ENCODE peak calls at places on chromosome 9, in four cellular contexts. One of them, this sample, is unnamed.
A peak's percentile ranks its signal among the peaks of the same experiment; 100 is the strongest.

GRCh38 chr9:126549246-126550006 is 64.3 kb upstream of the LMX1B start:
- DNase-seq in NCI-H510A treated with DMSO at 0.1 percent for 48 hours: no peak
- DNase-seq in choroid plexus epithelial cell: no peak
- DNase-seq in kidney glomerular epithelial cell: no peak
- DNase-seq in this sample: no peak

GRCh38 chr9:130672933-130673615 is 8.7 kb downstream of the PRDM12 start:
- DNase-seq in NCI-H510A treated with DMSO at 0.1 percent for 48 hours: no peak
- DNase-seq in choroid plexus epithelial cell: no peak
- DNase-seq in kidney glomerular epithelial cell: no peak
- DNase-seq in this sample: no peak

GRCh38 chr9:33159058-33159759 is 7.9 kb downstream of the B4GALT1 start:
- DNase-seq in NCI-H510A treated with DMSO at 0.1 percent for 48 hours: no peak
- DNase-seq in choroid plexus epithelial cell: peak; percentile 78
- DNase-seq in kidney glomerular epithelial cell: no peak
- DNase-seq in this sample: peak; percentile 59

GRCh38 chr9:111598730-111599091 is 736 bp downstream of the PTGR1 start:
- DNase-seq in NCI-H510A treated with DMSO at 0.1 percent for 48 hours: peak; percentile 15
- DNase-seq in choroid plexus epithelial cell: peak; percentile 62
- DNase-seq in kidney glomerular epithelial cell: peak; percentile 12
- DNase-seq in this sample: peak; percentile 31

GRCh38 chr9:125649315-125649714 is 57.7 kb downstream of the MAPKAP1 start:
- DNase-seq in NCI-H510A treated with DMSO at 0.1 percent for 48 hours: no peak
- DNase-seq in choroid plexus epithelial cell: peak; percentile 67
- DNase-seq in kidney glomerular epithelial cell: peak; percentile 37
- DNase-seq in this sample: peak; percentile 97

GRCh38 chr9:113238202-113238858 is 17.0 kb downstream of the SLC31A1 start:
- DNase-seq in NCI-H510A treated with DMSO at 0.1 percent for 48 hours: no peak
- DNase-seq in choroid plexus epithelial cell: no peak
- DNase-seq in kidney glomerular epithelial cell: no peak
- DNase-seq in this sample: no peak

GRCh38 chr9:32010322-32010721 is 374.1 kb upstream of the ACO1 start:
- DNase-seq in NCI-H510A treated with DMSO at 0.1 percent for 48 hours: no peak
- DNase-seq in choroid plexus epithelial cell: no peak
- DNase-seq in kidney glomerular epithelial cell: no peak
- DNase-seq in this sample: no peak

GRCh38 chr9:34049630-34050384 is 1.1 kb upstream of the UBAP2 start:
- DNase-seq in NCI-H510A treated with DMSO at 0.1 percent for 48 hours: peak; percentile 26
- DNase-seq in choroid plexus epithelial cell: no peak
- DNase-seq in kidney glomerular epithelial cell: no peak
- DNase-seq in this sample: peak; percentile 7

GRCh38 chr9:85079374-85079773 is 409.8 kb downstream of the NTRK2 start:
- DNase-seq in NCI-H510A treated with DMSO at 0.1 percent for 48 hours: peak; percentile 19
- DNase-seq in choroid plexus epithelial cell: no peak
- DNase-seq in kidney glomerular epithelial cell: no peak
- DNase-seq in this sample: no peak

GRCh38 chr9:98686961-98687855 is 21.5 kb downstream of the GABBR2 start:
- DNase-seq in NCI-H510A treated with DMSO at 0.1 percent for 48 hours: no peak
- DNase-seq in choroid plexus epithelial cell: no peak
- DNase-seq in kidney glomerular epithelial cell: no peak
- DNase-seq in this sample: peak; percentile 28

GRCh38 chr9:107224252-107224651 is 58.8 kb upstream of the RAD23B start:
- DNase-seq in NCI-H510A treated with DMSO at 0.1 percent for 48 hours: no peak
- DNase-seq in choroid plexus epithelial cell: no peak
- DNase-seq in kidney glomerular epithelial cell: no peak
- DNase-seq in this sample: no peak

GRCh38 chr9:121694001-121694400 is 42.6 kb downstream of the DAB2IP start:
- DNase-seq in NCI-H510A treated with DMSO at 0.1 percent for 48 hours: no peak
- DNase-seq in choroid plexus epithelial cell: no peak
- DNase-seq in kidney glomerular epithelial cell: no peak
- DNase-seq in this sample: no peak

GRCh38 chr9:35660966-35661413 is 2.9 kb downstream of the CCDC107 start:
- DNase-seq in NCI-H510A treated with DMSO at 0.1 percent for 48 hours: no peak
- DNase-seq in choroid plexus epithelial cell: peak; percentile 70
- DNase-seq in kidney glomerular epithelial cell: no peak
- DNase-seq in this sample: peak; percentile 30

GRCh38 chr9:132078369-132079356 is 1.0 kb downstream of the MED27 start:
- DNase-seq in NCI-H510A treated with DMSO at 0.1 percent for 48 hours: peak; percentile 49
- DNase-seq in choroid plexus epithelial cell: peak; percentile 33
- DNase-seq in kidney glomerular epithelial cell: peak; percentile 75
- DNase-seq in this sample: peak; percentile 33

GRCh38 chr9:99516657-99517049 is 294.6 kb downstream of the SEC61B start:
- DNase-seq in NCI-H510A treated with DMSO at 0.1 percent for 48 hours: no peak
- DNase-seq in choroid plexus epithelial cell: no peak
- DNase-seq in kidney glomerular epithelial cell: no peak
- DNase-seq in this sample: no peak

GRCh38 chr9:98635374-98635773 is 73.4 kb downstream of the GABBR2 start:
- DNase-seq in NCI-H510A treated with DMSO at 0.1 percent for 48 hours: no peak
- DNase-seq in choroid plexus epithelial cell: no peak
- DNase-seq in kidney glomerular epithelial cell: peak; percentile 2
- DNase-seq in this sample: no peak

GRCh38 chr9:85521331-85522197 is 220.2 kb downstream of the AGTPBP1 start:
- DNase-seq in NCI-H510A treated with DMSO at 0.1 percent for 48 hours: no peak
- DNase-seq in choroid plexus epithelial cell: no peak
- DNase-seq in kidney glomerular epithelial cell: no peak
- DNase-seq in this sample: no peak

GRCh38 chr9:92392690-92393089 is 11.7 kb downstream of the OGN start:
- DNase-seq in NCI-H510A treated with DMSO at 0.1 percent for 48 hours: no peak
- DNase-seq in choroid plexus epithelial cell: peak; percentile 15
- DNase-seq in kidney glomerular epithelial cell: no peak
- DNase-seq in this sample: no peak

GRCh38 chr9:83992407-83992806 is 11.8 kb downstream of the RMI1 start:
- DNase-seq in NCI-H510A treated with DMSO at 0.1 percent for 48 hours: no peak
- DNase-seq in choroid plexus epithelial cell: peak; percentile 60
- DNase-seq in kidney glomerular epithelial cell: no peak
- DNase-seq in this sample: peak; percentile 15

GRCh38 chr9:121505903-121506640 is 6.4 kb upstream of the GGTA1 start:
- DNase-seq in NCI-H510A treated with DMSO at 0.1 percent for 48 hours: no peak
- DNase-seq in choroid plexus epithelial cell: no peak
- DNase-seq in kidney glomerular epithelial cell: no peak
- DNase-seq in this sample: no peak

GRCh38 chr9:134491856-134492255 is 149.7 kb upstream of the COL5A1 start:
- DNase-seq in NCI-H510A treated with DMSO at 0.1 percent for 48 hours: no peak
- DNase-seq in choroid plexus epithelial cell: no peak
- DNase-seq in kidney glomerular epithelial cell: no peak
- DNase-seq in this sample: no peak

GRCh38 chr9:101625871-101626270 is 31.1 kb upstream of the PPP3R2 start:
- DNase-seq in NCI-H510A treated with DMSO at 0.1 percent for 48 hours: no peak
- DNase-seq in choroid plexus epithelial cell: no peak
- DNase-seq in kidney glomerular epithelial cell: no peak
- DNase-seq in this sample: no peak

GRCh38 chr9:69916950-69917349 is 96.3 kb downstream of the CFAP95 start:
- DNase-seq in NCI-H510A treated with DMSO at 0.1 percent for 48 hours: no peak
- DNase-seq in choroid plexus epithelial cell: no peak
- DNase-seq in kidney glomerular epithelial cell: no peak
- DNase-seq in this sample: no peak

GRCh38 chr9:107504585-107505455 is 15.3 kb upstream of the KLF4 start:
- DNase-seq in NCI-H510A treated with DMSO at 0.1 percent for 48 hours: peak; percentile 58
- DNase-seq in choroid plexus epithelial cell: peak; percentile 87
- DNase-seq in kidney glomerular epithelial cell: peak; percentile 80
- DNase-seq in this sample: peak; percentile 72

GRCh38 chr9:76459691-76460635 is 981 bp downstream of the GCNT1 start:
- DNase-seq in NCI-H510A treated with DMSO at 0.1 percent for 48 hours: peak; percentile 74
- DNase-seq in choroid plexus epithelial cell: peak; percentile 75
- DNase-seq in kidney glomerular epithelial cell: peak; percentile 57
- DNase-seq in this sample: peak; percentile 60

GRCh38 chr9:20352531-20352930 is 269.8 kb downstream of the MLLT3 start:
- DNase-seq in NCI-H510A treated with DMSO at 0.1 percent for 48 hours: no peak
- DNase-seq in choroid plexus epithelial cell: no peak
- DNase-seq in kidney glomerular epithelial cell: no peak
- DNase-seq in this sample: no peak